ENCODE peak calls at places on chromosomes 2 and 18, in five cellular contexts. S is NT2/D1, J is HEK293T, Q is BJ, A is dermis blood vessel endothelial cell. K is an unnamed sample.

GRCh38 chr2:233584210-233584609 is 17.6 kb upstream of the USP40 start:
- DNase-seq in S (no peak), J (no peak), Q (no peak), A (no peak), K (no peak)

GRCh38 chr2:82314836-82315472 is 2010.4 kb upstream of the LRRTM1 start:
- DNase-seq in S (no peak), J (no peak), Q (no peak), A (no peak), K (no peak)

GRCh38 chr2:16096962-16097361 is 156.6 kb downstream of the MYCN start:
- DNase-seq in S (no peak), J (no peak), Q (no peak), A (no peak), K (no peak)

GRCh38 chr18:3452750-3453539 is 3.0 kb downstream of the TGIF1 start:
- DNase-seq in S (no peak), J (no peak), Q (no peak), A (peak; percentile 41), K (peak; percentile 29)

GRCh38 chr2:3827673-3828575 is 124.5 kb downstream of the DCDC2C start:
- DNase-seq in S (no peak), J (peak; percentile 29), Q (no peak), A (peak; percentile 50), K (peak; percentile 41)

GRCh38 chr2:206212673-206213513 is 53.2 kb downstream of the EEF1B2 start:
- DNase-seq in S (no peak), J (no peak), Q (peak; percentile 63), A (no peak), K (peak; percentile 30)

GRCh38 chr2:238139141-238139840 is 823 bp downstream of the KLHL30 start:
- DNase-seq in S (no peak), J (peak; percentile 66), Q (no peak), A (peak; percentile 35), K (no peak)

GRCh38 chr2:140786585-140786984 is 1344.2 kb downstream of the LRP1B start:
- DNase-seq in S (peak; percentile 69), J (peak; percentile 8), Q (no peak), A (no peak), K (no peak)

GRCh38 chr2:64742678-64743077 is 89.0 kb upstream of the SERTAD2 start:
- DNase-seq in S (no peak), J (no peak), Q (no peak), A (no peak), K (no peak)

GRCh38 chr2:152620985-152621384 is 96.3 kb downstream of the PRPF40A start:
- DNase-seq in S (no peak), J (no peak), Q (no peak), A (no peak), K (no peak)

GRCh38 chr2:220279372-220279771 is 651.9 kb downstream of the SLC4A3 start:
- DNase-seq in S (no peak), J (no peak), Q (peak; percentile 56), A (no peak), K (no peak)

GRCh38 chr2:10452334-10452733 is 4.2 kb upstream of the ODC1 start:
- DNase-seq in S (no peak), J (no peak), Q (peak; percentile 33), A (peak; percentile 33), K (peak; percentile 68)

GRCh38 chr2:120205901-120206581 is 17.2 kb downstream of the TMEM185B start:
- DNase-seq in S (peak; percentile 25), J (peak; percentile 68), Q (no peak), A (peak; percentile 38), K (no peak)

GRCh38 chr2:102801098-102801718 is 39.4 kb downstream of the TMEM182 start:
- DNase-seq in S (peak; percentile 3), J (no peak), Q (no peak), A (peak; percentile 40), K (peak; percentile 48)

GRCh38 chr2:240933048-240933965 is 27.2 kb downstream of the CROCC2 start:
- DNase-seq in S (no peak), J (no peak), Q (no peak), A (no peak), K (no peak)

GRCh38 chr2:186540971-186541370 is 48.9 kb upstream of the ITGAV start:
- DNase-seq in S (no peak), J (no peak), Q (peak; percentile 31), A (no peak), K (no peak)

GRCh38 chr2:70305531-70305930 is 3.7 kb upstream of the FAM136A start:
- DNase-seq in S (no peak), J (no peak), Q (no peak), A (no peak), K (no peak)

K was measured in lung microvascular endothelial cell.